ENCODE peak calls at places on chromosomes 6 and 20, in six cellular contexts. P is upper lobe of right lung, T is A549, N is WTC11, G is endothelial cell, U is GM13977. J is an unnamed sample.

GRCh38 chr6:40692311-40692710 is 105.1 kb upstream of the LRFN2 start:
- DNase-seq in G (no peak), T (peak; percentile 9), U (no peak), N (no peak), P (no peak), J (no peak)

GRCh38 chr6:1496092-1496491 is 106.7 kb downstream of the FOXF2 start:
- DNase-seq in P (no peak), N (no peak), G (no peak), T (no peak), U (no peak), J (no peak)

GRCh38 chr6:85126448-85127178 is 323.3 kb upstream of the NT5E start:
- DNase-seq in P (no peak), T (peak; percentile 73), G (peak; percentile 79), U (peak; percentile 12), N (peak; percentile 85), J (peak; percentile 11)

GRCh38 chr6:155013457-155013876 is 18.4 kb downstream of the TIAM2 start:
- DNase-seq in N (no peak), U (no peak), G (no peak), P (no peak), T (no peak), J (no peak)

GRCh38 chr6:49121970-49122369 is 341.1 kb downstream of the MMUT start:
- DNase-seq in T (no peak), N (no peak), P (no peak), U (no peak), G (no peak), J (no peak)

GRCh38 chr6:105781905-105782304 is 304.2 kb upstream of the PRDM1 start:
- DNase-seq in U (no peak), T (no peak), P (no peak), G (no peak), N (no peak), J (no peak)

GRCh38 chr20:8616792-8617191 is 452.1 kb upstream of the PLCB4 start:
- DNase-seq in G (no peak), T (no peak), N (no peak), P (no peak), U (no peak), J (peak; percentile 44)

GRCh38 chr20:57387463-57387862 is 3.7 kb upstream of the RBM38 start:
- DNase-seq in U (no peak), G (no peak), P (no peak), T (no peak), N (no peak), J (no peak)

GRCh38 chr6:5423251-5423650 is 161.9 kb downstream of the FARS2 start:
- DNase-seq in G (no peak), T (no peak), P (no peak), U (no peak), N (no peak), J (no peak)

GRCh38 chr6:149545258-149545753 is 537 bp downstream of the PPIL4 start:
- DNase-seq in T (peak; percentile 42), N (peak; percentile 28), U (peak; percentile 25), G (peak; percentile 44), P (peak; percentile 64), J (no peak)
- TF ChIP-seq CTCF in T (peak; percentile 19), N (no peak), U (no peak), G (no peak), P (no peak), J (no peak)

GRCh38 chr20:35187584-35188190 is 15.8 kb downstream of the PROCR start:
- DNase-seq in P (no peak), U (no peak), N (no peak), G (no peak), T (no peak), J (no peak)
- TF ChIP-seq CTCF in P (no peak), U (no peak), N (no peak), G (no peak), T (no peak), J (no peak)

GRCh38 chr6:51934098-51934497 is 153.3 kb downstream of the PKHD1 start:
- DNase-seq in T (peak; percentile 31), P (no peak), U (peak; percentile 25), N (peak; percentile 49), G (peak; percentile 8), J (no peak)
- TF ChIP-seq CTCF in T (no peak), P (no peak), U (peak; percentile 31), N (peak; percentile 50), G (peak; percentile 65), J (no peak)

GRCh38 chr6:43510827-43511163 is 649 bp upstream of the LRRC73 start:
- DNase-seq in U (no peak), G (no peak), P (no peak), T (no peak), N (no peak), J (no peak)

GRCh38 chr6:43509984-43510826 is at the start of gene LRRC73:
- DNase-seq in N (peak; percentile 84), U (peak; percentile 89), P (peak; percentile 94), G (peak; percentile 89), T (peak; percentile 73), J (peak; percentile 65)

GRCh38 chr6:43506667-43507471 is 3.3 kb downstream of the LRRC73 start:
- DNase-seq in U (peak; percentile 89), N (peak; percentile 81), P (peak; percentile 76), G (peak; percentile 87), T (peak; percentile 83), J (peak; percentile 56)

GRCh38 chr6:43508481-43509141 is 1.5 kb downstream of the LRRC73 start:
- DNase-seq in G (no peak), T (no peak), N (no peak), U (no peak), P (no peak), J (no peak)

DNA sequence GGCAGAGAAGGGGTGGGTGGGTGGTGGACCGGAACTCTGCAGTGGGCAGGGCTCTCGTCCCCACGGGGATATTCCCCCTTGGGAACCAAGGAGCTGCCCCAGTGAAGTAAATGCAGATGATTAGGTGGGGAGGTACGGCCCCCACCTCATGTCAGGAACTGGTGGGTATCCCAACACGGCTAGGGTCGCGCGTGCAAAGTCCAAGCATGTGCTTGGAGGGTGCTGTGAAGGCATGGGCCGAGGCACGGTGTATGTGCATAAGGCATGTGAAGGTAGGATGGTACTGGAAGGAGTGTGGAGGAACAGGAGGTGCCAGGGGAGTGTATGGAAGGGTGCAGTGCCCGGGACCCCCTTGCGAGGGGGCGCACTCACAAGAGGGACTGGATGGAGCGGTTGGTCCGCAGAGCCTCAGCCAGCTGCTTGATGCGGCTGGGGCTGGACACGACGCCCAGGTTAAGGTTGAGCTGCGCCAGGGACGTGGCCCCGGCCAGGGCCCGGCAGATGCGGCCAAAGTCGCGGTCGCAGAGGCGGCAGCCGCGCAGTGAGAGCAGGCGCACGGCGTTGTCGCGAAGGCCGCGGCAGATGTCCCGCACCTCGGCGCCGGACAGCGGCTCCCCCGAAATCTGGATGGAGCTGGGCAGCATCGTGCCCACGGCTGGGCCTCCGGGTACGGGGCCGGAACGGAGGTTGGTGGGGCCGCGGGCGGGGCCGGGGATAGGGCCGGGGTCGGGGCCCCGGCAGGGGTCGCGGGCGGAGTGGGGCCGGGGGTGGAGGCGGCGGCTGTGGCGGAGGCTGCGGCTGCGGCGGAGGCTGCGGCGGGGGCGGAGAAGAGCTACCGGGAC is 783 bp downstream of the LRRC73 start:
- DNase-seq in N (peak; percentile 40), T (no peak), U (no peak), G (peak; percentile 33), P (no peak), J (no peak)
- TF ChIP-seq CTCF in N (no peak), T (no peak), U (no peak), G (no peak), P (no peak), J (no peak)

DNA sequence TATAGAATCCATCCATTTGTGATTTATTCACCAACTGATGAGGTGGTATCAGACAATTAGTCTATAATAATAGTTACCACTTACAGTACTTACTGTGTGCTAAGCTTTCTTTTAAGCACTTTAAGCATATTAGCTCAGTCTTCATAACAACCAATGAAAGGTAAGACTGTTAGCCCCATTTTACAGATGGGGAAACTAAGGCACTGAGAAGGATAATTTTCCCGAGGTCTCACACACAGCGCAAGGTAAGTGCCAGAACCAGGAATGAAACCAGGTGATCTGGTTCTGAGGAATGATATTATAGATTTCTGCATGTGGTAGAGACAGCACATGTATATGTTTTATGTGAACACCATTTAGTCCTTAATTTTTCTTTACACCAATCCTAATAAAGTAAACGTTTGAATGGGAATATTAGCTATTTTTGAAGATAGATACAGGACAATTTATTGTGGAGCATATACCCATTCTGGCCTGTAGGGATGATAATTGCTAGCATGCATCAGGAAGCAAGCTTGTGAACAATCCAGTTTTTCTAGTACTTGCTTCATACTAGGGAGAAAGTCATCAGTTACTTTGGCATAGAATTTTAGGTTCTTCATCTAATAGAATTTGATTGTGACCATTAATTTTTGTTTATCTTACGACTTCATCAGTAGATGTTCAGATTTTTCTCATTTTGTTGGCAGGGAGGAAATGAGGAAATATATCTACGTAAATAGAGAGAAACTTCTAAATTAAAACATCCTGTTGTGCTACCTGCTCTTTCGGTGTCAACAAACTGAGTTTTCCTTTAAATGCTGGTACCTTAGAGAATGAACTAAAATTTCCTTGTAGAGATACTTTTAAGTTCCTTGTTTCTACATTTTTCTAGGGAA is 3.0 kb downstream of the YWHAB start:
- DNase-seq in U (no peak), T (peak; percentile 18), P (no peak), N (no peak), G (no peak), J (no peak)
- TF ChIP-seq CTCF in U (no peak), T (no peak), P (peak; percentile 44), N (no peak), G (no peak), J (no peak)

GRCh38 chr6:138129190-138129589 is 22.0 kb upstream of the PERP start:
- DNase-seq in G (no peak), U (no peak), P (no peak), T (no peak), N (peak; percentile 25), J (no peak)
- TF ChIP-seq CTCF in G (no peak), U (no peak), P (no peak), T (no peak), N (no peak), J (no peak)

DNA sequence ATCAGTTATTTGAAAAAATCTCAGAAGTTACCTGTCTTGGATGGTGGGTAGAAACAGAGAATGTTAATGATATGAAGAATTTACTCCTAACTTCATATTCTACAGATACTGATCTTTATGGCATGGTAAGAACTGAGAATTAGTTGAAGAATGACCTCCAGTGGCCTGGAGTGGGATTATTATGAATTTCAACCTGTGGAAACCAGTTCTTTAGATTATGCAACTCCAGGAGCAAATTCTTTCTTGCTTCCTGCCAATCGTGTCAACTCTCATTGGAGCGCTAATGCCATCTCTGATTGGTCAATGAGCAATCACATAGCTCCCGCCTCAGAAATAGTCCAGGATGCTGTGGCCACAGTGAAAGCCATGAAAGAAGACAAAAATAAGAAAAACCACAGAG is 40.6 kb downstream of the LYRM2 start:
- DNase-seq in P (no peak), G (no peak), T (peak; percentile 53), U (no peak), N (no peak), J (no peak)
- TF ChIP-seq CTCF in P (peak; percentile 39), G (no peak), T (no peak), U (peak; percentile 17), N (no peak), J (no peak)

DNA sequence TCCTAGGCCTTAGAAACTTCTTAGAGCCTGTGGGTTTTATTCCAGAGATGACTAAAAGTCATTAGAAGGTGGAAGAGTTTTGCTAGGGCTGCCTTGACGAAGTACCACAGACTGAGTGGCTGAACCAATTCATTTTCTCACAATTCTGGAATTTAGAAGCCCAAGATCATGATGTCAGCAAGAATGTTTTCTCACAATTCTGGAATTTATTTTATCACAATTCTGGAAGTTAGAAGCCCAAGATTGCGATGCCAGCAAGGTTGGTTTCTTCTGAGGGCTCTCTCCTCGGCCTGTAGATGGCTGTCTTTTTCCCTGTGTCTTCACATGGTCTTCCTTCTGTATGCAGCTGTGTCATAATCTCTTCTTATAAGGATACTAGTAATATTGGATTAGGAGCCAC is 672.9 kb upstream of the MARCKS start:
- DNase-seq in P (no peak), T (peak; percentile 5), U (no peak), N (no peak), G (no peak), J (peak; percentile 48)
- TF ChIP-seq CTCF in P (no peak), T (no peak), U (no peak), N (no peak), G (no peak), J (peak; percentile 38)

J was measured in AG09319.